ENCODE peak calls at places on chromosomes 6 and 20, in five cellular contexts. One of them, this sample, is unnamed.

GRCh38 chr20:19757973-19758887 is at the start of gene RIN2:
- DNase-seq in tibial nerve: peak
- DNase-seq in stomach: peak
- DNase-seq in sigmoid colon: peak
- DNase-seq in A549: peak
- DNase-seq in this sample: peak

GRCh38 chr20:53032021-53033001 is 60.2 kb downstream of the TSHZ2 start:
- DNase-seq in tibial nerve: no peak
- DNase-seq in stomach: no peak
- DNase-seq in A549: no peak
- DNase-seq in sigmoid colon: peak
- DNase-seq in this sample: no peak

GRCh38 chr6:105346052-105346451 is 56.8 kb downstream of the PREP start:
- DNase-seq in A549: peak
- DNase-seq in stomach: no peak
- DNase-seq in tibial nerve: no peak
- DNase-seq in sigmoid colon: no peak
- DNase-seq in this sample: no peak

GRCh38 chr20:45355209-45355608 is 7.0 kb upstream of the SDC4 start:
- DNase-seq in stomach: no peak
- DNase-seq in tibial nerve: no peak
- DNase-seq in A549: peak
- DNase-seq in sigmoid colon: peak
- DNase-seq in this sample: no peak

GRCh38 chr6:133610271-133610840 is 278.6 kb upstream of the TCF21 start:
- DNase-seq in A549: peak
- DNase-seq in sigmoid colon: no peak
- DNase-seq in tibial nerve: no peak
- DNase-seq in stomach: no peak
- DNase-seq in this sample: no peak

GRCh38 chr6:85561750-85562357 is 31.8 kb downstream of the SNX14 start:
- DNase-seq in A549: no peak
- DNase-seq in stomach: no peak
- DNase-seq in tibial nerve: no peak
- DNase-seq in sigmoid colon: no peak
- DNase-seq in this sample: no peak

GRCh38 chr6:150074651-150075416 is 5.9 kb upstream of the ULBP3 start:
- DNase-seq in sigmoid colon: no peak
- DNase-seq in tibial nerve: no peak
- DNase-seq in stomach: no peak
- DNase-seq in A549: no peak
- DNase-seq in this sample: no peak

GRCh38 chr6:1771324-1771723 is 161.6 kb downstream of the FOXC1 start:
- DNase-seq in tibial nerve: no peak
- DNase-seq in stomach: no peak
- DNase-seq in sigmoid colon: no peak
- DNase-seq in A549: no peak
- DNase-seq in this sample: no peak

GRCh38 chr6:135226537-135226936 is 45.4 kb downstream of the MYB start:
- DNase-seq in sigmoid colon: no peak
- DNase-seq in tibial nerve: no peak
- DNase-seq in A549: no peak
- DNase-seq in stomach: no peak
- DNase-seq in this sample: no peak

GRCh38 chr6:37517411-37517812 is 17.7 kb upstream of the CCDC167 start:
- DNase-seq in tibial nerve: no peak
- DNase-seq in stomach: no peak
- DNase-seq in A549: no peak
- DNase-seq in sigmoid colon: no peak
- DNase-seq in this sample: no peak

GRCh38 chr20:19775353-19776201 is 17.5 kb downstream of the RIN2 start:
- DNase-seq in A549: no peak
- DNase-seq in sigmoid colon: no peak
- DNase-seq in stomach: peak
- DNase-seq in tibial nerve: no peak
- DNase-seq in this sample: no peak

GRCh38 chr6:30515967-30516753 is 26.9 kb downstream of the HLA-E start:
- DNase-seq in tibial nerve: peak
- DNase-seq in stomach: peak
- DNase-seq in sigmoid colon: peak
- DNase-seq in A549: peak
- DNase-seq in this sample: peak
- TF ChIP-seq POLR2A in tibial nerve: peak
- TF ChIP-seq POLR2A in stomach: peak
- TF ChIP-seq POLR2A in sigmoid colon: no peak
- TF ChIP-seq POLR2A in A549: no peak
- TF ChIP-seq POLR2A in this sample: peak

GRCh38 chr20:49937023-49937929 is 1.1 kb downstream of the RNF114 start:
- DNase-seq in tibial nerve: no peak
- DNase-seq in sigmoid colon: peak
- DNase-seq in A549: no peak
- DNase-seq in stomach: no peak
- DNase-seq in this sample: no peak

GRCh38 chr20:49935746-49936152 is 448 bp upstream of the RNF114 start:
- DNase-seq in A549: no peak
- DNase-seq in tibial nerve: no peak
- DNase-seq in stomach: no peak
- DNase-seq in sigmoid colon: no peak
- DNase-seq in this sample: no peak

GRCh38 chr20:49938173-49939163 is 2.3 kb downstream of the RNF114 start:
- DNase-seq in sigmoid colon: peak
- DNase-seq in stomach: peak
- DNase-seq in A549: no peak
- DNase-seq in tibial nerve: peak
- DNase-seq in this sample: peak

GRCh38 chr20:49941456-49941855 is 5.3 kb downstream of the RNF114 start:
- DNase-seq in sigmoid colon: peak
- DNase-seq in tibial nerve: no peak
- DNase-seq in stomach: no peak
- DNase-seq in A549: no peak
- DNase-seq in this sample: no peak

GRCh38 chr20:49936153-49937022 is at the start of gene RNF114:
- DNase-seq in stomach: peak
- DNase-seq in A549: peak
- DNase-seq in sigmoid colon: peak
- DNase-seq in tibial nerve: peak
- DNase-seq in this sample: peak
- TF ChIP-seq EP300 in stomach: no peak
- TF ChIP-seq EP300 in A549: peak
- TF ChIP-seq EP300 in sigmoid colon: peak
- TF ChIP-seq EP300 in tibial nerve: peak
- TF ChIP-seq EP300 in this sample: no peak

DNA sequence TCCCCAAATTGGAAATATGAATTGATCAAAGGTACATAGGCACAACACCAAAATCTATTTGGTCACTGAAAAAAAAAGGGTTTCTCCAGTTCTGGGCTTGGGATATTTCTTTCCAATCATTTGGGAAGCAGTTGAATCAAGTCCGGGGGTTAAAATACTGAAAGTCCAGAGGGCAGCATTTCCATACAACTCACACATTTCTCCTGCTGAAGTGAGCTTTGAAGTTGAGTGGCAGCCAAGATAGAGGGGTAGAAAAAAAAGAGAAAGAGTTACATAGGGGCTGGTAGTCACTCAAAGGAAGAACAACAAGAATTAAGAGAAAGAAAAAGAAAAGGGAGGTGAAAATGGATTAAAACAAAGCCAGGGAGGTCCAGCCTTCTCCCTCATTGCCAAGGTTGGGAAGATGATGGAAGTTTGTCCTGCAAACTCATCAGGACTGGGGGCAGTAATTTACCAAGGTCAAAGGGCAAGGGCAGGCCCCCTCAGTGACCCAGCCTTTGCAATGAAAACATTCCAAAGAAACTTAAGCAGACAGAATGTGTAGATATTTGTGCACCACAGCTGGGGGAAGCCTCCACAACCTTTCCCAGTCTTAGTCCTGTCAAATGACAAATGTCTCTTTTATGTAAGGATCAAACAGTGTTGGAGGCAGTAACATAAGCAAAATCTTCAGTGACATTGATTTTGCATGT is 525.3 kb upstream of the JARID2 start:
- DNase-seq in stomach: no peak
- DNase-seq in A549: no peak
- DNase-seq in tibial nerve: no peak
- DNase-seq in sigmoid colon: no peak
- DNase-seq in this sample: no peak
- TF ChIP-seq CTCF in stomach: no peak
- TF ChIP-seq CTCF in A549: no peak
- TF ChIP-seq CTCF in tibial nerve: no peak
- TF ChIP-seq CTCF in sigmoid colon: no peak
- TF ChIP-seq CTCF in this sample: no peak

DNA sequence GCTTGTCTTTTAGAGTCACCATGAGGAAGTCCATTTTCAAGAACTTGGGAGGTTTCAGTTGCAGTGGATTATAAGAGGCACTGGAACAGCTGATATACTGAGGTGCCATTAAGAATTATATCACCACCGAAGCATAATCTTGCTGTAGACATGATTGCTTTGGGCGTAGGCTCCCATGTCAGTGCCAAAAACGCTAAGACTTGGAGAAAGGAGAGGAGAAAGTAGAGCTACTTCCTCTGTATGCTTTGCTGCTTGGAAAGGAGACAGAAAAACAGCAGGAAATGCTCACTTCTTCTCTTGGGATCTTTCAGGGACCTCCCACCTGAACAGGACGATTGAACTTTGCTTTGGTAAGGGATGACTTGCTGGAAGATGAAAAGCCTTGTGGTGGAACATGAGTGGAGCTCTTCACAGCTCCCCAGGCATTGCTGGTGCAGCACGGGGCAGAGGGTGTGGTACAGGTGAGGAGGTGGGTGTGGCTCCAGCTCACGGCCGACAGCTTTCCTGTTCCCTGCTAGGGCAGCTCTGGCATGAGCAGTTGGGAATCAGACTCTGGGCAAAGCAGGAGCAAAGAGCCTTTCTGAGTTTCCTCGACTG is 190.4 kb upstream of the JAG1 start:
- DNase-seq in sigmoid colon: no peak
- DNase-seq in stomach: peak
- DNase-seq in tibial nerve: no peak
- DNase-seq in A549: peak
- DNase-seq in this sample: no peak
- TF ChIP-seq POLR2A in sigmoid colon: no peak
- TF ChIP-seq POLR2A in stomach: no peak
- TF ChIP-seq POLR2A in tibial nerve: no peak
- TF ChIP-seq POLR2A in A549: no peak
- TF ChIP-seq POLR2A in this sample: no peak

GRCh38 chr20:17795003-17795402 is 95.2 kb downstream of the BANF2 start:
- DNase-seq in sigmoid colon: no peak
- DNase-seq in stomach: no peak
- DNase-seq in A549: no peak
- DNase-seq in tibial nerve: no peak
- DNase-seq in this sample: no peak

GRCh38 chr20:17793986-17794385 is 94.2 kb downstream of the BANF2 start:
- DNase-seq in A549: no peak
- DNase-seq in tibial nerve: no peak
- DNase-seq in stomach: no peak
- DNase-seq in sigmoid colon: no peak
- DNase-seq in this sample: no peak

GRCh38 chr20:17794400-17794799 is 94.6 kb downstream of the BANF2 start:
- DNase-seq in A549: no peak
- DNase-seq in tibial nerve: no peak
- DNase-seq in stomach: peak
- DNase-seq in sigmoid colon: no peak
- DNase-seq in this sample: no peak

GRCh38 chr20:17796096-17796563 is 96.4 kb downstream of the BANF2 start:
- DNase-seq in stomach: peak
- DNase-seq in A549: no peak
- DNase-seq in tibial nerve: no peak
- DNase-seq in sigmoid colon: peak
- DNase-seq in this sample: peak

GRCh38 chr20:17795449-17796095 is 95.8 kb downstream of the BANF2 start:
- DNase-seq in A549: no peak
- DNase-seq in stomach: no peak
- DNase-seq in tibial nerve: no peak
- DNase-seq in sigmoid colon: no peak
- DNase-seq in this sample: no peak
- TF ChIP-seq EP300 in A549: no peak
- TF ChIP-seq EP300 in stomach: no peak
- TF ChIP-seq EP300 in tibial nerve: no peak
- TF ChIP-seq EP300 in sigmoid colon: no peak
- TF ChIP-seq EP300 in this sample: no peak

GRCh38 chr6:144776031-144776819 is 491.1 kb downstream of the UTRN start:
- DNase-seq in sigmoid colon: no peak
- DNase-seq in tibial nerve: no peak
- DNase-seq in stomach: no peak
- DNase-seq in A549: no peak
- DNase-seq in this sample: no peak

GRCh38 chr6:144777249-144777648 is 492.1 kb downstream of the UTRN start:
- DNase-seq in sigmoid colon: no peak
- DNase-seq in A549: no peak
- DNase-seq in tibial nerve: no peak
- DNase-seq in stomach: no peak
- DNase-seq in this sample: no peak

GRCh38 chr6:144781836-144782235 is 496.7 kb downstream of the UTRN start:
- DNase-seq in tibial nerve: no peak
- DNase-seq in stomach: no peak
- DNase-seq in sigmoid colon: no peak
- DNase-seq in A549: no peak
- DNase-seq in this sample: no peak

GRCh38 chr6:144778056-144778455 is 492.9 kb downstream of the UTRN start:
- DNase-seq in sigmoid colon: no peak
- DNase-seq in stomach: no peak
- DNase-seq in A549: no peak
- DNase-seq in tibial nerve: no peak
- DNase-seq in this sample: no peak

GRCh38 chr6:144778773-144779531 is 493.8 kb downstream of the UTRN start:
- DNase-seq in sigmoid colon: no peak
- DNase-seq in stomach: no peak
- DNase-seq in A549: peak
- DNase-seq in tibial nerve: no peak
- DNase-seq in this sample: no peak
- TF ChIP-seq CTCF in sigmoid colon: peak
- TF ChIP-seq CTCF in stomach: no peak
- TF ChIP-seq CTCF in A549: no peak
- TF ChIP-seq CTCF in tibial nerve: no peak
- TF ChIP-seq CTCF in this sample: no peak

This sample was measured in ovary.